ENCODE peak calls at places on chromosomes 13 and 19, in nine cellular contexts. One of them, this sample, is unnamed.

GRCh38 chr13:76307157-76307556 is 579.0 kb downstream of the KCTD12 start:
- DNase-seq in PC-3: no peak
- DNase-seq in brain microvascular endothelial cell: peak; percentile 65
- DNase-seq in AG04450: peak; percentile 20
- DNase-seq in fibroblast of lung: peak; percentile 46
- DNase-seq in CD8-positive, alpha-beta T cell: no peak
- DNase-seq in MM.1S: no peak
- DNase-seq in psoas muscle: no peak
- DNase-seq in CD4-positive, alpha-beta T cell: no peak
- DNase-seq in this sample: no peak

GRCh38 chr19:42831221-42832019 is 48.1 kb downstream of the PSG1 start:
- DNase-seq in PC-3: peak; percentile 81
- DNase-seq in brain microvascular endothelial cell: no peak
- DNase-seq in AG04450: no peak
- DNase-seq in fibroblast of lung: no peak
- DNase-seq in CD8-positive, alpha-beta T cell: no peak
- DNase-seq in MM.1S: no peak
- DNase-seq in psoas muscle: no peak
- DNase-seq in CD4-positive, alpha-beta T cell: no peak
- DNase-seq in this sample: peak; percentile 40

GRCh38 chr13:87676254-87677042 is 5.3 kb downstream of the SLITRK5 start:
- DNase-seq in PC-3: no peak
- DNase-seq in brain microvascular endothelial cell: no peak
- DNase-seq in AG04450: no peak
- DNase-seq in fibroblast of lung: no peak
- DNase-seq in CD8-positive, alpha-beta T cell: no peak
- DNase-seq in MM.1S: no peak
- DNase-seq in psoas muscle: no peak
- DNase-seq in CD4-positive, alpha-beta T cell: no peak
- DNase-seq in this sample: no peak

GRCh38 chr13:26061947-26062346 is 10.1 kb upstream of the SHISA2 start:
- DNase-seq in PC-3: peak; percentile 90
- DNase-seq in brain microvascular endothelial cell: peak; percentile 91
- DNase-seq in AG04450: peak; percentile 23
- DNase-seq in fibroblast of lung: peak; percentile 68
- DNase-seq in CD8-positive, alpha-beta T cell: no peak
- DNase-seq in MM.1S: no peak
- DNase-seq in psoas muscle: no peak
- DNase-seq in CD4-positive, alpha-beta T cell: no peak
- DNase-seq in this sample: no peak

GRCh38 chr13:20412761-20413355 is 112.8 kb downstream of the CRYL1 start:
- DNase-seq in PC-3: peak; percentile 13
- DNase-seq in brain microvascular endothelial cell: no peak
- DNase-seq in AG04450: peak; percentile 16
- DNase-seq in fibroblast of lung: no peak
- DNase-seq in CD8-positive, alpha-beta T cell: no peak
- DNase-seq in MM.1S: no peak
- DNase-seq in psoas muscle: no peak
- DNase-seq in CD4-positive, alpha-beta T cell: no peak
- DNase-seq in this sample: no peak

GRCh38 chr19:27860309-27860934 is 1352.5 kb downstream of the UQCRFS1 start:
- DNase-seq in PC-3: no peak
- DNase-seq in brain microvascular endothelial cell: no peak
- DNase-seq in AG04450: no peak
- DNase-seq in fibroblast of lung: no peak
- DNase-seq in CD8-positive, alpha-beta T cell: no peak
- DNase-seq in MM.1S: peak; percentile 54
- DNase-seq in psoas muscle: no peak
- DNase-seq in CD4-positive, alpha-beta T cell: no peak
- DNase-seq in this sample: no peak

GRCh38 chr13:18992791-18993190 is 188.8 kb downstream of the TUBA3C start:
- DNase-seq in PC-3: no peak
- DNase-seq in brain microvascular endothelial cell: no peak
- DNase-seq in AG04450: no peak
- DNase-seq in fibroblast of lung: no peak
- DNase-seq in CD8-positive, alpha-beta T cell: no peak
- DNase-seq in MM.1S: no peak
- DNase-seq in psoas muscle: peak; percentile 54
- DNase-seq in CD4-positive, alpha-beta T cell: no peak
- DNase-seq in this sample: no peak

GRCh38 chr13:73874460-73874859 is 259.7 kb downstream of the KLF12 start:
- DNase-seq in PC-3: no peak
- DNase-seq in brain microvascular endothelial cell: no peak
- DNase-seq in AG04450: no peak
- DNase-seq in fibroblast of lung: no peak
- DNase-seq in CD8-positive, alpha-beta T cell: no peak
- DNase-seq in MM.1S: no peak
- DNase-seq in psoas muscle: no peak
- DNase-seq in CD4-positive, alpha-beta T cell: no peak
- DNase-seq in this sample: no peak

GRCh38 chr13:99911069-99911964 is 60.2 kb downstream of the ZIC5 start:
- DNase-seq in PC-3: no peak
- DNase-seq in brain microvascular endothelial cell: no peak
- DNase-seq in AG04450: no peak
- DNase-seq in fibroblast of lung: no peak
- DNase-seq in CD8-positive, alpha-beta T cell: no peak
- DNase-seq in MM.1S: no peak
- DNase-seq in psoas muscle: no peak
- DNase-seq in CD4-positive, alpha-beta T cell: no peak
- DNase-seq in this sample: no peak

GRCh38 chr13:23365652-23366051 is 67.8 kb downstream of the SACS start:
- DNase-seq in PC-3: no peak
- DNase-seq in brain microvascular endothelial cell: no peak
- DNase-seq in AG04450: no peak
- DNase-seq in fibroblast of lung: peak; percentile 32
- DNase-seq in CD8-positive, alpha-beta T cell: no peak
- DNase-seq in MM.1S: no peak
- DNase-seq in psoas muscle: no peak
- DNase-seq in CD4-positive, alpha-beta T cell: no peak
- DNase-seq in this sample: no peak

DNA sequence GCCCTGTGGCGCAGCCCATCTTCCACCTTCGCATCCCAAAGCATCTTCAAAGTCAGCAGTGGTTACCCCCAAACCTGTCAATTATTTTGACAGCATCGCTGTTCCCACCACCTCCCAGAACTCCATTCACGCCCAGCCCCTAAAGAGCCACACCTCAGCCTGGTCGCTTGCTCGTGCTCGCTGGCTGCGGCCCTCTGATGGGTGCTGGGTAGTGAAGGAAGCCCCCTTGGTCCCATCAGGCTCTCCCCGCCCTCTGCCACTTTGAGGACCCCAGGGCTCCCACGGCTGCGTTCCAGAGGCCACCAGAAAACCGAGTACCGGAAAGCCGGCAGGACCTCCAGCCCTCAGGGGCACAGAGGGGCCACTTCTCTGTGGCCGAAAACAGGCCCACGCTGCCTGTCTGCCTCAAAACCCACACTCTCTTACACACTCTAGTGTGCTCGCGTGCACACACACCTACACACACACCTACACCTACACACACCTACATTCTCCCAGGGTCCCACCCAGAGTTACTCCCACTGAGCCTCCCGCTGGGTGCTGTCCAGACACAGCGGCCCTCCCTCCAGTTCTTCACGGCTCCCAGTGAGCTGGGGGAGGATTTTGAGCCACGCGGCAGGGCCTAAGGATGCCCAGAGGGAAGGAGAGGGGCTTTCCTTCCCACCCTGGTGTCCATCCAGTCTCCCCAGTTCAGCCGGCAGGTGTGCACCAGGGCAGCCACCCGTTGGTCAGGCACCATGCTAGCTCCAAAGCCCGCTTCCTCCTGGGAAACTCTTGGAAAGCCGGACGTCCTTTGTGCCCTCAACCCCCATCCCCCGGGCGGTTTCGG is 1.9 kb downstream of the VSTM2B start:
- DNase-seq in PC-3: no peak
- DNase-seq in brain microvascular endothelial cell: no peak
- DNase-seq in AG04450: no peak
- DNase-seq in fibroblast of lung: no peak
- DNase-seq in CD8-positive, alpha-beta T cell: no peak
- DNase-seq in MM.1S: no peak
- DNase-seq in psoas muscle: peak; percentile 39
- DNase-seq in CD4-positive, alpha-beta T cell: no peak
- DNase-seq in this sample: peak; percentile 12
- TF ChIP-seq CTCF in PC-3: no peak
- TF ChIP-seq CTCF in brain microvascular endothelial cell: no peak
- TF ChIP-seq CTCF in AG04450: no peak
- TF ChIP-seq CTCF in fibroblast of lung: no peak
- TF ChIP-seq CTCF in CD8-positive, alpha-beta T cell: no peak
- TF ChIP-seq CTCF in MM.1S: no peak
- TF ChIP-seq CTCF in psoas muscle: no peak
- TF ChIP-seq CTCF in CD4-positive, alpha-beta T cell: no peak
- TF ChIP-seq CTCF in this sample: no peak

DNA sequence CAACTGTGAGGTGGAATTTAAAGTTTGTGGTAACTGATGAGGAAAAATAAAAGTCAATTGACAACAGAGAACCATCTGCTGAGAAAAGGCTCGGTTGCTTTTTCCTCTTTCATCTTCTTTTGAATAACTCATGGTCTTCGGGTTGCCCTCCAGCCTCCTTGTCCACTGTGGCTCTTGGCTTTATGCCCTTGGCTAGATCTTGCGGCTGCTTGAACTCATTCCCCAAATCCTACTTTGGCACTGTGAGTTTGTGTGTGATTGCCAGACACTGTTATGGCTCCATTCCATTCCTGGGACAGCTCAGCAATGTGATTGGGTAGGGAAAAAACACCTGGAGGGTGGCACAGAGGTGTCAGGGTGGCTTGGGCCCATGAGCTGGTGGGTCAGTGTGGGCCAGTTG is 387.4 kb downstream of the DLEU7 start:
- DNase-seq in PC-3: no peak
- DNase-seq in brain microvascular endothelial cell: no peak
- DNase-seq in AG04450: no peak
- DNase-seq in fibroblast of lung: no peak
- DNase-seq in CD8-positive, alpha-beta T cell: no peak
- DNase-seq in MM.1S: no peak
- DNase-seq in psoas muscle: no peak
- DNase-seq in CD4-positive, alpha-beta T cell: no peak
- DNase-seq in this sample: no peak
- H3K27ac ChIP-seq in PC-3: no peak overlapping the region
- H3K27ac ChIP-seq in brain microvascular endothelial cell: no peak overlapping the region
- H3K27ac ChIP-seq in AG04450: no peak overlapping the region
- H3K27ac ChIP-seq in fibroblast of lung: no peak overlapping the region
- H3K27ac ChIP-seq in CD8-positive, alpha-beta T cell: no peak overlapping the region
- H3K27ac ChIP-seq in MM.1S: no peak overlapping the region
- H3K27ac ChIP-seq in psoas muscle: no peak overlapping the region
- H3K27ac ChIP-seq in CD4-positive, alpha-beta T cell: no peak overlapping the region
- H3K27ac ChIP-seq in this sample: no peak overlapping the region

GRCh38 chr13:49649244-49649962 is 21.1 kb downstream of the ARL11 start:
- DNase-seq in PC-3: peak; percentile 64
- DNase-seq in brain microvascular endothelial cell: peak; percentile 22
- DNase-seq in AG04450: no peak
- DNase-seq in fibroblast of lung: peak; percentile 71
- DNase-seq in CD8-positive, alpha-beta T cell: no peak
- DNase-seq in MM.1S: no peak
- DNase-seq in psoas muscle: no peak
- DNase-seq in CD4-positive, alpha-beta T cell: no peak
- DNase-seq in this sample: peak; percentile 21

GRCh38 chr13:49651775-49652690 is 23.7 kb downstream of the ARL11 start:
- DNase-seq in PC-3: no peak
- DNase-seq in brain microvascular endothelial cell: no peak
- DNase-seq in AG04450: no peak
- DNase-seq in fibroblast of lung: no peak
- DNase-seq in CD8-positive, alpha-beta T cell: no peak
- DNase-seq in MM.1S: no peak
- DNase-seq in psoas muscle: peak; percentile 92
- DNase-seq in CD4-positive, alpha-beta T cell: no peak
- DNase-seq in this sample: no peak

GRCh38 chr13:49646688-49647087 is 18.4 kb downstream of the ARL11 start:
- DNase-seq in PC-3: no peak
- DNase-seq in brain microvascular endothelial cell: no peak
- DNase-seq in AG04450: no peak
- DNase-seq in fibroblast of lung: no peak
- DNase-seq in CD8-positive, alpha-beta T cell: no peak
- DNase-seq in MM.1S: no peak
- DNase-seq in psoas muscle: no peak
- DNase-seq in CD4-positive, alpha-beta T cell: no peak
- DNase-seq in this sample: no peak

GRCh38 chr13:49652691-49653305 is 24.5 kb downstream of the ARL11 start:
- DNase-seq in PC-3: peak; percentile 63
- DNase-seq in brain microvascular endothelial cell: no peak
- DNase-seq in AG04450: no peak
- DNase-seq in fibroblast of lung: peak; percentile 39
- DNase-seq in CD8-positive, alpha-beta T cell: no peak
- DNase-seq in MM.1S: no peak
- DNase-seq in psoas muscle: peak; percentile 71
- DNase-seq in CD4-positive, alpha-beta T cell: no peak
- DNase-seq in this sample: peak; percentile 55

GRCh38 chr13:49649963-49650312 is 21.6 kb downstream of the ARL11 start:
- DNase-seq in PC-3: no peak
- DNase-seq in brain microvascular endothelial cell: no peak
- DNase-seq in AG04450: no peak
- DNase-seq in fibroblast of lung: peak; percentile 73
- DNase-seq in CD8-positive, alpha-beta T cell: no peak
- DNase-seq in MM.1S: no peak
- DNase-seq in psoas muscle: peak; percentile 81
- DNase-seq in CD4-positive, alpha-beta T cell: no peak
- DNase-seq in this sample: no peak
- TF ChIP-seq CTCF in PC-3: no peak
- TF ChIP-seq CTCF in brain microvascular endothelial cell: no peak
- TF ChIP-seq CTCF in AG04450: no peak
- TF ChIP-seq CTCF in fibroblast of lung: no peak
- TF ChIP-seq CTCF in CD8-positive, alpha-beta T cell: no peak
- TF ChIP-seq CTCF in MM.1S: no peak
- TF ChIP-seq CTCF in psoas muscle: no peak
- TF ChIP-seq CTCF in CD4-positive, alpha-beta T cell: no peak
- TF ChIP-seq CTCF in this sample: no peak

GRCh38 chr19:4358709-4359626 is 15.6 kb downstream of the MPND start:
- DNase-seq in PC-3: no peak
- DNase-seq in brain microvascular endothelial cell: no peak
- DNase-seq in AG04450: no peak
- DNase-seq in fibroblast of lung: no peak
- DNase-seq in CD8-positive, alpha-beta T cell: no peak
- DNase-seq in MM.1S: no peak
- DNase-seq in psoas muscle: no peak
- DNase-seq in CD4-positive, alpha-beta T cell: no peak
- DNase-seq in this sample: no peak

GRCh38 chr19:4360641-4361151 is 17.3 kb downstream of the MPND start:
- DNase-seq in PC-3: no peak
- DNase-seq in brain microvascular endothelial cell: no peak
- DNase-seq in AG04450: no peak
- DNase-seq in fibroblast of lung: peak; percentile 63
- DNase-seq in CD8-positive, alpha-beta T cell: no peak
- DNase-seq in MM.1S: no peak
- DNase-seq in psoas muscle: no peak
- DNase-seq in CD4-positive, alpha-beta T cell: no peak
- DNase-seq in this sample: no peak

GRCh38 chr19:4361152-4362037 is 18.0 kb downstream of the MPND start:
- DNase-seq in PC-3: no peak
- DNase-seq in brain microvascular endothelial cell: peak; percentile 12
- DNase-seq in AG04450: no peak
- DNase-seq in fibroblast of lung: peak; percentile 37
- DNase-seq in CD8-positive, alpha-beta T cell: no peak
- DNase-seq in MM.1S: no peak
- DNase-seq in psoas muscle: no peak
- DNase-seq in CD4-positive, alpha-beta T cell: no peak
- DNase-seq in this sample: no peak

GRCh38 chr19:4359627-4360000 is 16.3 kb downstream of the MPND start:
- DNase-seq in PC-3: no peak
- DNase-seq in brain microvascular endothelial cell: no peak
- DNase-seq in AG04450: no peak
- DNase-seq in fibroblast of lung: no peak
- DNase-seq in CD8-positive, alpha-beta T cell: no peak
- DNase-seq in MM.1S: no peak
- DNase-seq in psoas muscle: no peak
- DNase-seq in CD4-positive, alpha-beta T cell: no peak
- DNase-seq in this sample: no peak

GRCh38 chr19:4360081-4360569 is 16.8 kb downstream of the MPND start:
- DNase-seq in PC-3: no peak
- DNase-seq in brain microvascular endothelial cell: no peak
- DNase-seq in AG04450: no peak
- DNase-seq in fibroblast of lung: no peak
- DNase-seq in CD8-positive, alpha-beta T cell: no peak
- DNase-seq in MM.1S: no peak
- DNase-seq in psoas muscle: no peak
- DNase-seq in CD4-positive, alpha-beta T cell: no peak
- DNase-seq in this sample: no peak
- H3K27ac ChIP-seq in PC-3: no peak overlapping the region
- H3K27ac ChIP-seq in brain microvascular endothelial cell: no peak overlapping the region
- H3K27ac ChIP-seq in AG04450: no peak overlapping the region
- H3K27ac ChIP-seq in fibroblast of lung: no peak overlapping the region
- H3K27ac ChIP-seq in CD8-positive, alpha-beta T cell: no peak overlapping the region
- H3K27ac ChIP-seq in MM.1S: no peak overlapping the region
- H3K27ac ChIP-seq in psoas muscle: no peak overlapping the region
- H3K27ac ChIP-seq in CD4-positive, alpha-beta T cell: no peak overlapping the region
- H3K27ac ChIP-seq in this sample: peak overlapping the region; percentile 51